ENCODE peak calls at places on chromosome 22, in ten cellular contexts. Z, A, B, E, C, F, L, J, Y and Q are unnamed samples.

GRCh38 chr22:47063606-47064005 is 301.2 kb downstream of the TBC1D22A start:
- DNase-seq in E (no peak), B (peak; percentile 4), Y (no peak), C (no peak), J (no peak), Z (no peak), A (no peak), F (no peak), L (no peak), Q (no peak)

GRCh38 chr22:39984006-39984405 is 10.7 kb upstream of the FAM83F start:
- DNase-seq in B (no peak), A (no peak), J (no peak), Z (no peak), Y (peak; percentile 40), L (peak; percentile 71), F (no peak), E (peak; percentile 18), C (no peak), Q (peak; percentile 39)

GRCh38 chr22:47627561-47628253 is 865.3 kb downstream of the TBC1D22A start:
- DNase-seq in C (no peak), F (no peak), J (no peak), Z (no peak), L (no peak), Y (no peak), B (no peak), E (no peak), A (no peak), Q (no peak)

GRCh38 chr22:35630891-35631290 is 13.8 kb upstream of the MB start:
- DNase-seq in J (no peak), Y (no peak), B (no peak), F (no peak), L (no peak), C (no peak), E (no peak), Z (no peak), A (no peak), Q (no peak)

GRCh38 chr22:35590634-35591295 is 26.4 kb downstream of the MB start:
- DNase-seq in E (no peak), Z (no peak), B (no peak), J (no peak), L (no peak), A (no peak), F (no peak), C (no peak), Y (no peak), Q (no peak)

GRCh38 chr22:41831828-41832552 is 915 bp upstream of the SREBF2 start:
- DNase-seq in E (no peak), Y (no peak), C (no peak), B (no peak), Z (peak; percentile 25), F (no peak), L (no peak), J (no peak), A (no peak), Q (no peak)

GRCh38 chr22:46788426-46789168 is 26.1 kb downstream of the TBC1D22A start:
- DNase-seq in F (no peak), B (no peak), Z (no peak), A (no peak), Y (no peak), J (no peak), C (no peak), E (no peak), L (no peak), Q (no peak)

GRCh38 chr22:48528221-48528915 is 1299.3 kb downstream of the BRD1 start:
- DNase-seq in F (no peak), E (no peak), Y (no peak), Z (no peak), C (no peak), L (no peak), J (no peak), B (no peak), A (no peak), Q (no peak)

GRCh38 chr22:32858121-32858703 is 56.7 kb downstream of the TIMP3 start:
- DNase-seq in B (no peak), J (no peak), C (no peak), Y (no peak), E (no peak), L (peak; percentile 48), F (no peak), Z (no peak), A (no peak), Q (no peak)

GRCh38 chr22:44811141-44811540 is 58.8 kb downstream of the ARHGAP8 start:
- DNase-seq in L (no peak), B (no peak), F (no peak), E (no peak), Z (no peak), C (no peak), A (no peak), Y (no peak), J (no peak), Q (no peak)

GRCh38 chr22:44807232-44807631 is 54.9 kb downstream of the ARHGAP8 start:
- DNase-seq in Z (no peak), L (no peak), F (no peak), C (no peak), A (no peak), J (peak; percentile 72), B (no peak), E (no peak), Y (no peak), Q (no peak)

GRCh38 chr22:44805663-44806062 is 53.3 kb downstream of the ARHGAP8 start:
- DNase-seq in J (no peak), E (no peak), C (no peak), A (no peak), Y (no peak), Z (no peak), L (no peak), B (no peak), F (no peak), Q (no peak)

GRCh38 chr22:44809456-44809855 is 57.1 kb downstream of the ARHGAP8 start:
- DNase-seq in B (no peak), C (no peak), Z (no peak), L (no peak), A (no peak), F (no peak), J (no peak), E (no peak), Y (no peak), Q (no peak)

GRCh38 chr22:44807915-44808690 is 55.7 kb downstream of the ARHGAP8 start:
- DNase-seq in C (peak; percentile 62), Y (no peak), J (peak; percentile 78), Z (no peak), A (peak; percentile 55), E (no peak), F (peak; percentile 43), B (no peak), L (no peak), Q (no peak)
- TF ChIP-seq CTCF in C (peak; percentile 57), Y (no peak), J (peak; percentile 62), Z (no peak), A (peak; percentile 34), E (peak; percentile 51), F (peak; percentile 47), B (no peak), L (peak; percentile 21), Q (no peak)

GRCh38 chr22:25899566-25899965 is 157.6 kb downstream of the MYO18B start:
- DNase-seq in B (no peak), A (no peak), C (no peak), E (no peak), J (no peak), L (no peak), Y (no peak), F (no peak), Z (no peak), Q (no peak)

GRCh38 chr22:25896592-25896991 is 154.6 kb downstream of the MYO18B start:
- DNase-seq in A (no peak), B (no peak), L (no peak), C (no peak), F (no peak), E (no peak), Z (no peak), J (no peak), Y (no peak), Q (no peak)

GRCh38 chr22:25900880-25901279 is 158.9 kb downstream of the MYO18B start:
- DNase-seq in F (no peak), A (no peak), B (no peak), E (no peak), J (peak; percentile 29), C (no peak), L (no peak), Z (no peak), Y (no peak), Q (no peak)

GRCh38 chr22:25900390-25900789 is 158.4 kb downstream of the MYO18B start:
- DNase-seq in L (no peak), E (no peak), J (no peak), F (no peak), Z (no peak), C (no peak), B (no peak), Y (no peak), A (no peak), Q (no peak)

GRCh38 chr22:25898707-25899365 is 156.8 kb downstream of the MYO18B start:
- DNase-seq in Z (no peak), C (peak; percentile 64), J (peak; percentile 79), Y (no peak), F (peak; percentile 14), E (no peak), L (no peak), B (no peak), A (peak; percentile 33), Q (no peak)
- TF ChIP-seq CTCF in Z (no peak), C (peak; percentile 71), J (peak; percentile 76), Y (no peak), F (peak; percentile 50), E (peak; percentile 17), L (no peak), B (no peak), A (peak; percentile 64), Q (peak; percentile 8)

DNA sequence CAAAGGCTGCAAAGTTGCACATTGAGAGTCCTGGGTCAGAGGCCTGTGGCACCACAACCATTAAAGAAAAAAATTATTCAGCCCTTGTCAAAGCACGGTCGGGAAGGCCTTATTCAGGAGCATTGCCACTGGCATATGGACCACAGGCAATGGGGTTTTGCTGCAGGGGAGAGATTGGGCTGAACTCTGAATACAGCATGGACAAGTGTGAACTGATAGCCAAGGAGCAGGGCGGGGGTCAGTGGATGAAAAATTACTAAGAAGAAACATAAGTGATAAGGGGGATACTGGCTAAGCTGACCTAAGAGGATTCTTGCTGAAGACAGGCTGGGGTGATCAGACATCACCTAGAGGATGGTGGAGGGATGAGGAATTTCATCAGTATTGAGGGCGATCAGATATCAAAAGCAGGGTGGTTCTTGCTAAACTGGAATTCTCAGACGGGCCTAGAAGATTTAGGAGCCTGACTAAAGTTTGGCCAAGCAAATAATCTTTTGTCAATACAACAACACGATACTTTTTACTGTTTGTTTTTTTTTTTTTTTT is 3.3 kb upstream of the DGCR8 start:
- DNase-seq in J (peak; percentile 41), Y (no peak), L (no peak), Z (no peak), C (no peak), A (no peak), F (no peak), E (no peak), B (no peak), Q (no peak)
- TF ChIP-seq CTCF in J (no peak), Y (no peak), L (no peak), Z (no peak), C (no peak), A (no peak), F (no peak), E (no peak), B (no peak), Q (no peak)

DNA sequence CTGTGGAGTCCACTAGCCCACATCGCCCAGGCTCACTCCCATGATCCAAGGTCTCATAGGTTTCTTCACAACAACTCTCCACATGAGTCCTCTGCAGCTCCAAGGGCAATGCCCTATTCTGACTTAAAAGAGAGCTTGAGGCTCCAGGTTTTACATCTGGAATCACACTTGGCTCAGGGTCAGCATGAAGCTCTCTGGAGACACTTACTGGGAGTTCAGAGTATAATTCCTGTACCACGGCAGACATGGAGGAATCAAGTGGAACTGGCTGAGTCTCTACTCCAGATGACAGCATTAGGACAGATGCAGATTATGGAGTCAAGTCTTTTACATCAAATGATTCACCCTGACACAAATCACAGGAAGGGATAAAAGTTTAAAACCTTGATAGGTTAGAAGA is 11.4 kb downstream of the PRR14L start:
- DNase-seq in C (no peak), Z (no peak), B (no peak), A (no peak), E (no peak), L (no peak), J (no peak), F (no peak), Y (peak; percentile 28), Q (no peak)
- TF ChIP-seq CTCF in C (no peak), Z (no peak), B (no peak), A (no peak), E (no peak), L (no peak), J (no peak), F (no peak), Y (no peak), Q (no peak)